ENCODE peak calls at places on chromosomes 12 and 14, in ten cellular contexts. One of them, this sample, is unnamed.
A peak's percentile ranks its signal among the peaks of the same experiment; 100 is the strongest.

GRCh38 chr12:51323966-51324895 is at the start of gene BIN2:
- DNase-seq in cardiac muscle cell: no peak
- DNase-seq in NCI-H2081: no peak
- DNase-seq in CD8-positive, alpha-beta T cell: peak; percentile 92
- DNase-seq in nucleus accumbens: no peak
- DNase-seq in NCI-H2029: no peak
- DNase-seq in K562: no peak
- DNase-seq in stimulated activated CD8-positive, alpha-beta memory T cell treated with anti-CD3 and anti-CD28 coated beads, Interleukin-7, amount 100 ng/mL, for 4 hours: peak; percentile 66
- DNase-seq in naive thymus-derived CD8-positive, alpha-beta T cell: peak; percentile 83
- DNase-seq in astrocyte of the spinal cord: no peak
- DNase-seq in this sample: peak; percentile 58

GRCh38 chr12:6374781-6375150 is 597 bp downstream of the SCNN1A start:
- DNase-seq in cardiac muscle cell: no peak
- DNase-seq in NCI-H2081: no peak
- DNase-seq in CD8-positive, alpha-beta T cell: no peak
- DNase-seq in nucleus accumbens: no peak
- DNase-seq in NCI-H2029: no peak
- DNase-seq in K562: no peak
- DNase-seq in stimulated activated CD8-positive, alpha-beta memory T cell treated with anti-CD3 and anti-CD28 coated beads, Interleukin-7, amount 100 ng/mL, for 4 hours: no peak
- DNase-seq in naive thymus-derived CD8-positive, alpha-beta T cell: no peak
- DNase-seq in astrocyte of the spinal cord: no peak
- DNase-seq in this sample: no peak

GRCh38 chr12:84913151-84913550 is 552 bp upstream of the SLC6A15 start:
- DNase-seq in cardiac muscle cell: peak; percentile 23
- DNase-seq in NCI-H2081: peak; percentile 16
- DNase-seq in CD8-positive, alpha-beta T cell: no peak
- DNase-seq in nucleus accumbens: no peak
- DNase-seq in NCI-H2029: no peak
- DNase-seq in K562: no peak
- DNase-seq in stimulated activated CD8-positive, alpha-beta memory T cell treated with anti-CD3 and anti-CD28 coated beads, Interleukin-7, amount 100 ng/mL, for 4 hours: no peak
- DNase-seq in naive thymus-derived CD8-positive, alpha-beta T cell: no peak
- DNase-seq in astrocyte of the spinal cord: peak; percentile 19
- DNase-seq in this sample: no peak

GRCh38 chr12:24380122-24380521 is 430.7 kb upstream of the SOX5 start:
- DNase-seq in cardiac muscle cell: no peak
- DNase-seq in NCI-H2081: no peak
- DNase-seq in CD8-positive, alpha-beta T cell: no peak
- DNase-seq in nucleus accumbens: no peak
- DNase-seq in NCI-H2029: no peak
- DNase-seq in K562: no peak
- DNase-seq in stimulated activated CD8-positive, alpha-beta memory T cell treated with anti-CD3 and anti-CD28 coated beads, Interleukin-7, amount 100 ng/mL, for 4 hours: no peak
- DNase-seq in naive thymus-derived CD8-positive, alpha-beta T cell: no peak
- DNase-seq in astrocyte of the spinal cord: no peak
- DNase-seq in this sample: no peak

GRCh38 chr14:52748647-52749292 is 18.8 kb downstream of the STYX start:
- DNase-seq in cardiac muscle cell: no peak
- DNase-seq in NCI-H2081: no peak
- DNase-seq in CD8-positive, alpha-beta T cell: no peak
- DNase-seq in nucleus accumbens: no peak
- DNase-seq in NCI-H2029: no peak
- DNase-seq in K562: no peak
- DNase-seq in stimulated activated CD8-positive, alpha-beta memory T cell treated with anti-CD3 and anti-CD28 coated beads, Interleukin-7, amount 100 ng/mL, for 4 hours: no peak
- DNase-seq in naive thymus-derived CD8-positive, alpha-beta T cell: no peak
- DNase-seq in astrocyte of the spinal cord: no peak
- DNase-seq in this sample: no peak

GRCh38 chr14:20415723-20416622 is 2.7 kb upstream of the TEP1 start:
- DNase-seq in cardiac muscle cell: peak; percentile 53
- DNase-seq in NCI-H2081: peak; percentile 52
- DNase-seq in CD8-positive, alpha-beta T cell: no peak
- DNase-seq in nucleus accumbens: no peak
- DNase-seq in NCI-H2029: peak; percentile 37
- DNase-seq in K562: peak; percentile 28
- DNase-seq in stimulated activated CD8-positive, alpha-beta memory T cell treated with anti-CD3 and anti-CD28 coated beads, Interleukin-7, amount 100 ng/mL, for 4 hours: no peak
- DNase-seq in naive thymus-derived CD8-positive, alpha-beta T cell: peak; percentile 56
- DNase-seq in astrocyte of the spinal cord: peak; percentile 64
- DNase-seq in this sample: no peak

GRCh38 chr12:98532687-98533304 is 17.4 kb downstream of the TMPO start:
- DNase-seq in cardiac muscle cell: peak; percentile 46
- DNase-seq in NCI-H2081: peak; percentile 38
- DNase-seq in CD8-positive, alpha-beta T cell: no peak
- DNase-seq in nucleus accumbens: no peak
- DNase-seq in NCI-H2029: peak; percentile 23
- DNase-seq in K562: peak; percentile 46
- DNase-seq in stimulated activated CD8-positive, alpha-beta memory T cell treated with anti-CD3 and anti-CD28 coated beads, Interleukin-7, amount 100 ng/mL, for 4 hours: no peak
- DNase-seq in naive thymus-derived CD8-positive, alpha-beta T cell: peak; percentile 48
- DNase-seq in astrocyte of the spinal cord: peak; percentile 48
- DNase-seq in this sample: no peak

GRCh38 chr14:100155881-100156645 is 3.4 kb downstream of the DEGS2 start:
- DNase-seq in cardiac muscle cell: no peak
- DNase-seq in NCI-H2081: peak; percentile 62
- DNase-seq in CD8-positive, alpha-beta T cell: no peak
- DNase-seq in nucleus accumbens: no peak
- DNase-seq in NCI-H2029: peak; percentile 23
- DNase-seq in K562: no peak
- DNase-seq in stimulated activated CD8-positive, alpha-beta memory T cell treated with anti-CD3 and anti-CD28 coated beads, Interleukin-7, amount 100 ng/mL, for 4 hours: no peak
- DNase-seq in naive thymus-derived CD8-positive, alpha-beta T cell: no peak
- DNase-seq in astrocyte of the spinal cord: no peak
- DNase-seq in this sample: no peak

GRCh38 chr12:31234955-31235867 is 90.7 kb downstream of the SINHCAF start:
- DNase-seq in cardiac muscle cell: peak; percentile 55
- DNase-seq in NCI-H2081: peak; percentile 98
- DNase-seq in CD8-positive, alpha-beta T cell: no peak
- DNase-seq in nucleus accumbens: no peak
- DNase-seq in NCI-H2029: peak; percentile 90
- DNase-seq in K562: peak; percentile 53
- DNase-seq in stimulated activated CD8-positive, alpha-beta memory T cell treated with anti-CD3 and anti-CD28 coated beads, Interleukin-7, amount 100 ng/mL, for 4 hours: no peak
- DNase-seq in naive thymus-derived CD8-positive, alpha-beta T cell: no peak
- DNase-seq in astrocyte of the spinal cord: peak; percentile 48
- DNase-seq in this sample: no peak

GRCh38 chr12:91326043-91327027 is 143.7 kb upstream of the DCN start:
- DNase-seq in cardiac muscle cell: peak; percentile 63
- DNase-seq in NCI-H2081: peak; percentile 18
- DNase-seq in CD8-positive, alpha-beta T cell: no peak
- DNase-seq in nucleus accumbens: no peak
- DNase-seq in NCI-H2029: no peak
- DNase-seq in K562: peak; percentile 37
- DNase-seq in stimulated activated CD8-positive, alpha-beta memory T cell treated with anti-CD3 and anti-CD28 coated beads, Interleukin-7, amount 100 ng/mL, for 4 hours: peak; percentile 2
- DNase-seq in naive thymus-derived CD8-positive, alpha-beta T cell: peak; percentile 40
- DNase-seq in astrocyte of the spinal cord: peak; percentile 75
- DNase-seq in this sample: no peak

GRCh38 chr12:4353785-4354208 is 25.7 kb downstream of the FGF23 start:
- DNase-seq in cardiac muscle cell: peak; percentile 22
- DNase-seq in NCI-H2081: peak; percentile 11
- DNase-seq in CD8-positive, alpha-beta T cell: peak; percentile 66
- DNase-seq in nucleus accumbens: no peak
- DNase-seq in NCI-H2029: peak; percentile 0
- DNase-seq in K562: no peak
- DNase-seq in stimulated activated CD8-positive, alpha-beta memory T cell treated with anti-CD3 and anti-CD28 coated beads, Interleukin-7, amount 100 ng/mL, for 4 hours: peak; percentile 25
- DNase-seq in naive thymus-derived CD8-positive, alpha-beta T cell: peak; percentile 53
- DNase-seq in astrocyte of the spinal cord: peak; percentile 4
- DNase-seq in this sample: peak; percentile 48

GRCh38 chr12:131089526-131090253 is 136.0 kb downstream of the ADGRD1 start:
- DNase-seq in cardiac muscle cell: no peak
- DNase-seq in NCI-H2081: no peak
- DNase-seq in CD8-positive, alpha-beta T cell: no peak
- DNase-seq in nucleus accumbens: no peak
- DNase-seq in NCI-H2029: no peak
- DNase-seq in K562: no peak
- DNase-seq in stimulated activated CD8-positive, alpha-beta memory T cell treated with anti-CD3 and anti-CD28 coated beads, Interleukin-7, amount 100 ng/mL, for 4 hours: no peak
- DNase-seq in naive thymus-derived CD8-positive, alpha-beta T cell: no peak
- DNase-seq in astrocyte of the spinal cord: no peak
- DNase-seq in this sample: no peak

GRCh38 chr12:31005944-31006361 is 67.7 kb upstream of the DDX11 start:
- DNase-seq in cardiac muscle cell: no peak
- DNase-seq in NCI-H2081: no peak
- DNase-seq in CD8-positive, alpha-beta T cell: no peak
- DNase-seq in nucleus accumbens: no peak
- DNase-seq in NCI-H2029: no peak
- DNase-seq in K562: no peak
- DNase-seq in stimulated activated CD8-positive, alpha-beta memory T cell treated with anti-CD3 and anti-CD28 coated beads, Interleukin-7, amount 100 ng/mL, for 4 hours: no peak
- DNase-seq in naive thymus-derived CD8-positive, alpha-beta T cell: no peak
- DNase-seq in astrocyte of the spinal cord: peak; percentile 61
- DNase-seq in this sample: no peak

GRCh38 chr12:122834229-122834920 is 882 bp upstream of the HIP1R start:
- DNase-seq in cardiac muscle cell: peak; percentile 65
- DNase-seq in NCI-H2081: peak; percentile 66
- DNase-seq in CD8-positive, alpha-beta T cell: no peak
- DNase-seq in nucleus accumbens: no peak
- DNase-seq in NCI-H2029: peak; percentile 71
- DNase-seq in K562: no peak
- DNase-seq in stimulated activated CD8-positive, alpha-beta memory T cell treated with anti-CD3 and anti-CD28 coated beads, Interleukin-7, amount 100 ng/mL, for 4 hours: no peak
- DNase-seq in naive thymus-derived CD8-positive, alpha-beta T cell: peak; percentile 27
- DNase-seq in astrocyte of the spinal cord: peak; percentile 56
- DNase-seq in this sample: peak; percentile 14

GRCh38 chr14:68543516-68543915 is 249.4 kb downstream of the ZFP36L1 start:
- DNase-seq in cardiac muscle cell: no peak
- DNase-seq in NCI-H2081: no peak
- DNase-seq in CD8-positive, alpha-beta T cell: no peak
- DNase-seq in nucleus accumbens: no peak
- DNase-seq in NCI-H2029: no peak
- DNase-seq in K562: no peak
- DNase-seq in stimulated activated CD8-positive, alpha-beta memory T cell treated with anti-CD3 and anti-CD28 coated beads, Interleukin-7, amount 100 ng/mL, for 4 hours: no peak
- DNase-seq in naive thymus-derived CD8-positive, alpha-beta T cell: no peak
- DNase-seq in astrocyte of the spinal cord: no peak
- DNase-seq in this sample: no peak

GRCh38 chr14:66628646-66629045 is 120.7 kb downstream of the GPHN start:
- DNase-seq in cardiac muscle cell: no peak
- DNase-seq in NCI-H2081: peak; percentile 4
- DNase-seq in CD8-positive, alpha-beta T cell: no peak
- DNase-seq in nucleus accumbens: no peak
- DNase-seq in NCI-H2029: no peak
- DNase-seq in K562: no peak
- DNase-seq in stimulated activated CD8-positive, alpha-beta memory T cell treated with anti-CD3 and anti-CD28 coated beads, Interleukin-7, amount 100 ng/mL, for 4 hours: no peak
- DNase-seq in naive thymus-derived CD8-positive, alpha-beta T cell: no peak
- DNase-seq in astrocyte of the spinal cord: no peak
- DNase-seq in this sample: no peak

GRCh38 chr14:34826661-34827060 is 48.5 kb downstream of the BAZ1A start:
- DNase-seq in cardiac muscle cell: no peak
- DNase-seq in NCI-H2081: no peak
- DNase-seq in CD8-positive, alpha-beta T cell: no peak
- DNase-seq in nucleus accumbens: no peak
- DNase-seq in NCI-H2029: no peak
- DNase-seq in K562: no peak
- DNase-seq in stimulated activated CD8-positive, alpha-beta memory T cell treated with anti-CD3 and anti-CD28 coated beads, Interleukin-7, amount 100 ng/mL, for 4 hours: no peak
- DNase-seq in naive thymus-derived CD8-positive, alpha-beta T cell: no peak
- DNase-seq in astrocyte of the spinal cord: peak; percentile 18
- DNase-seq in this sample: no peak

GRCh38 chr14:105748204-105748578 is 221.8 kb downstream of the TMEM121 start:
- DNase-seq in cardiac muscle cell: no peak
- DNase-seq in NCI-H2081: no peak
- DNase-seq in CD8-positive, alpha-beta T cell: no peak
- DNase-seq in nucleus accumbens: no peak
- DNase-seq in NCI-H2029: no peak
- DNase-seq in K562: no peak
- DNase-seq in stimulated activated CD8-positive, alpha-beta memory T cell treated with anti-CD3 and anti-CD28 coated beads, Interleukin-7, amount 100 ng/mL, for 4 hours: no peak
- DNase-seq in naive thymus-derived CD8-positive, alpha-beta T cell: no peak
- DNase-seq in astrocyte of the spinal cord: no peak
- DNase-seq in this sample: no peak

GRCh38 chr14:93185333-93185688 is 194 bp downstream of the LYSET start:
- DNase-seq in cardiac muscle cell: no peak
- DNase-seq in NCI-H2081: no peak
- DNase-seq in CD8-positive, alpha-beta T cell: no peak
- DNase-seq in nucleus accumbens: no peak
- DNase-seq in NCI-H2029: no peak
- DNase-seq in K562: no peak
- DNase-seq in stimulated activated CD8-positive, alpha-beta memory T cell treated with anti-CD3 and anti-CD28 coated beads, Interleukin-7, amount 100 ng/mL, for 4 hours: no peak
- DNase-seq in naive thymus-derived CD8-positive, alpha-beta T cell: no peak
- DNase-seq in astrocyte of the spinal cord: peak; percentile 42
- DNase-seq in this sample: no peak